ENCODE peak calls at places on chromosome 5, in six cellular contexts. One of them, this sample, is unnamed.

GRCh38 chr5:119275873-119276214 is 80.0 kb upstream of the TNFAIP8 start:
- DNase-seq in HFF-Myc: no peak
- DNase-seq in Calu3: no peak
- DNase-seq in spleen: no peak
- DNase-seq in uterus: no peak
- DNase-seq in GM10248: peak; percentile 38
- DNase-seq in this sample: no peak

GRCh38 chr5:149959406-149960236 is 937 bp upstream of the SLC26A2 start:
- DNase-seq in uterus: no peak
- DNase-seq in Calu3: peak; percentile 52
- DNase-seq in HFF-Myc: peak; percentile 35
- DNase-seq in GM10248: peak; percentile 67
- DNase-seq in spleen: no peak
- DNase-seq in this sample: peak; percentile 68

GRCh38 chr5:135606431-135606830 is 27.6 kb upstream of the CXCL14 start:
- DNase-seq in spleen: no peak
- DNase-seq in Calu3: no peak
- DNase-seq in GM10248: no peak
- DNase-seq in uterus: no peak
- DNase-seq in HFF-Myc: no peak
- DNase-seq in this sample: no peak

GRCh38 chr5:73531356-73531755 is 33.1 kb downstream of the BTF3 start:
- DNase-seq in Calu3: no peak
- DNase-seq in spleen: no peak
- DNase-seq in HFF-Myc: no peak
- DNase-seq in GM10248: no peak
- DNase-seq in uterus: no peak
- DNase-seq in this sample: no peak

GRCh38 chr5:113378960-113379541 is 55.7 kb downstream of the TSSK1B start:
- DNase-seq in Calu3: peak; percentile 69
- DNase-seq in uterus: peak; percentile 35
- DNase-seq in GM10248: peak; percentile 60
- DNase-seq in spleen: no peak
- DNase-seq in HFF-Myc: peak; percentile 21
- DNase-seq in this sample: peak; percentile 63

GRCh38 chr5:54229041-54229780 is 81.2 kb downstream of the ARL15 start:
- DNase-seq in spleen: peak; percentile 89
- DNase-seq in GM10248: peak; percentile 51
- DNase-seq in Calu3: peak; percentile 77
- DNase-seq in HFF-Myc: no peak
- DNase-seq in uterus: peak; percentile 74
- DNase-seq in this sample: peak; percentile 39

GRCh38 chr5:19235101-19235584 is 752.9 kb downstream of the CDH18 start:
- DNase-seq in Calu3: no peak
- DNase-seq in uterus: no peak
- DNase-seq in spleen: no peak
- DNase-seq in HFF-Myc: no peak
- DNase-seq in GM10248: no peak
- DNase-seq in this sample: no peak

GRCh38 chr5:18236386-18236785 is 602.1 kb downstream of the TAF11L14 start:
- DNase-seq in uterus: no peak
- DNase-seq in GM10248: no peak
- DNase-seq in spleen: no peak
- DNase-seq in Calu3: no peak
- DNase-seq in HFF-Myc: no peak
- DNase-seq in this sample: no peak

GRCh38 chr5:149599375-149599774 is 18.1 kb downstream of the ARHGEF37 start:
- DNase-seq in spleen: no peak
- DNase-seq in HFF-Myc: no peak
- DNase-seq in Calu3: no peak
- DNase-seq in uterus: no peak
- DNase-seq in GM10248: no peak
- DNase-seq in this sample: no peak

GRCh38 chr5:179195561-179196419 is 135.6 kb downstream of the ZNF354C start:
- DNase-seq in HFF-Myc: no peak
- DNase-seq in uterus: no peak
- DNase-seq in spleen: peak; percentile 73
- DNase-seq in Calu3: no peak
- DNase-seq in GM10248: no peak
- DNase-seq in this sample: no peak

GRCh38 chr5:79436224-79436623 is 77.7 kb downstream of the HOMER1 start:
- DNase-seq in GM10248: no peak
- DNase-seq in uterus: no peak
- DNase-seq in spleen: no peak
- DNase-seq in HFF-Myc: peak; percentile 14
- DNase-seq in Calu3: no peak
- DNase-seq in this sample: no peak

GRCh38 chr5:68041293-68041692 is 174.3 kb upstream of the PIK3R1 start:
- DNase-seq in spleen: peak; percentile 83
- DNase-seq in uterus: no peak
- DNase-seq in Calu3: no peak
- DNase-seq in HFF-Myc: no peak
- DNase-seq in GM10248: peak; percentile 45
- DNase-seq in this sample: no peak

GRCh38 chr5:177479774-177480173 is 6.3 kb upstream of the DBN1 start:
- DNase-seq in Calu3: no peak
- DNase-seq in spleen: no peak
- DNase-seq in HFF-Myc: no peak
- DNase-seq in GM10248: no peak
- DNase-seq in uterus: peak; percentile 60
- DNase-seq in this sample: no peak

GRCh38 chr5:38528162-38528703 is 28.2 kb downstream of the LIFR start:
- DNase-seq in HFF-Myc: no peak
- DNase-seq in uterus: no peak
- DNase-seq in spleen: no peak
- DNase-seq in GM10248: no peak
- DNase-seq in Calu3: no peak
- DNase-seq in this sample: no peak

GRCh38 chr5:177428574-177429217 is 2.2 kb downstream of the GRK6 start:
- DNase-seq in HFF-Myc: no peak
- DNase-seq in Calu3: no peak
- DNase-seq in GM10248: no peak
- DNase-seq in uterus: no peak
- DNase-seq in spleen: peak; percentile 82
- DNase-seq in this sample: no peak

GRCh38 chr5:148393390-148393741 is 9.6 kb downstream of the FBXO38 start:
- DNase-seq in Calu3: no peak
- DNase-seq in HFF-Myc: no peak
- DNase-seq in spleen: no peak
- DNase-seq in GM10248: no peak
- DNase-seq in uterus: no peak
- DNase-seq in this sample: no peak

GRCh38 chr5:88141695-88141979 is 127.0 kb downstream of the TMEM161B start:
- DNase-seq in HFF-Myc: no peak
- DNase-seq in spleen: no peak
- DNase-seq in GM10248: no peak
- DNase-seq in Calu3: no peak
- DNase-seq in uterus: no peak
- DNase-seq in this sample: no peak
- TF ChIP-seq CTCF in HFF-Myc: no peak
- TF ChIP-seq CTCF in spleen: no peak
- TF ChIP-seq CTCF in GM10248: no peak
- TF ChIP-seq CTCF in Calu3: no peak
- TF ChIP-seq CTCF in uterus: no peak
- TF ChIP-seq CTCF in this sample: no peak

DNA sequence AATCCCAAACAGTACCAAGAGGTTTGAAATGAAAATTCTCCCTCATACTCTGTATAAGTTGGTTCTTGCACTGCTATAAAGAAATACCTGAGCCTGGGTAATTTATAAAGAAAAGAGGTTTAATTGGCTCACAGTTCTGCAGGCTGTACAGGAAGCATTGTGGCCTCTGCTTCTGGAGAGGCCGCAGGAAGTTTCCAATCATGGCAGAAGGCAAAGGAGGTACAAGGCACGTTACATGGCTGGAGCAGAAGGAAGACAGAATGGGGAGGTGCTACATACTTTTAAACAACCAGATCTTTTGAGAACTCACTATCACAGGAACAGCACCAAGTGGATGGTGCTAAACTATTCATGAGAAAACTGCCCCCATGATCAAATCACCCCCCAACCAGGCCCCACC is 25.6 kb upstream of the ERBIN start:
- DNase-seq in spleen: no peak
- DNase-seq in GM10248: no peak
- DNase-seq in Calu3: no peak
- DNase-seq in HFF-Myc: no peak
- DNase-seq in uterus: no peak
- DNase-seq in this sample: no peak
- TF ChIP-seq CTCF in spleen: no peak
- TF ChIP-seq CTCF in GM10248: no peak
- TF ChIP-seq CTCF in Calu3: no peak
- TF ChIP-seq CTCF in HFF-Myc: no peak
- TF ChIP-seq CTCF in uterus: no peak
- TF ChIP-seq CTCF in this sample: no peak

DNA sequence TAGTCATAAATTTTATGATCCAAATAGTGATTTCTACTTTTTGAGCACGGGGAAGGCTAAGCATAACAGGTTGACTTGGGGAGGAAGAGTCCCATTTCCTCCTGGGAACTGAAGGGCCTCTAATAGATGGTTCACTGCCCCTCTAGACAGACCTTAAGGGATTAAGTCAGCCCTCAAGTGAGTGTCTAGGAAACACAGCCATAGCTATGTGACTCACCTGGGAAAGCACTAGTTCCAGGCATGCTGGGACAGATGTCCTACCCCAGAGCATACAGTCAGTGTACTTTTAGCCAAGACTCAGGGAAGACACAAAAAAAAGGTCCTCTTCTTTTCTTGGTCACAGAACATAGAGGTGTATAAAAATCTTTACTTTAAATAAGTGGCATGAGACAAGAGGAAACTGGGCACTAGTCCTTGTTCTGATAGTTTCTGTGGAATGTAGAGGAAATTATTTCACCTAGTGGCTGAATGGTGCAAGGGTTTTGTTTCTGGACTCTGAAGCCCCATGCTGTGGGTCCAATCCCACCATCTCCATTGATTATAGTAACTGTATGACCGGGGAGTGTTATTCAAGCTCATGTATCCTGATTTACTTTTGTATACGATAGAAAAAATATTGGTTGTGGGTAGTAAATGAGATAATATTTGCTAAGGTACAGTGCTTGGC is 86.0 kb downstream of the NREP start:
- DNase-seq in uterus: no peak
- DNase-seq in Calu3: no peak
- DNase-seq in HFF-Myc: no peak
- DNase-seq in spleen: no peak
- DNase-seq in GM10248: no peak
- DNase-seq in this sample: no peak
- TF ChIP-seq CTCF in uterus: no peak
- TF ChIP-seq CTCF in Calu3: no peak
- TF ChIP-seq CTCF in HFF-Myc: peak; percentile 21
- TF ChIP-seq CTCF in spleen: no peak
- TF ChIP-seq CTCF in GM10248: no peak
- TF ChIP-seq CTCF in this sample: no peak

GRCh38 chr5:125049721-125050357 is 303.4 kb upstream of the ZNF608 start:
- DNase-seq in GM10248: no peak
- DNase-seq in Calu3: no peak
- DNase-seq in HFF-Myc: no peak
- DNase-seq in uterus: peak; percentile 51
- DNase-seq in spleen: no peak
- DNase-seq in this sample: no peak
- TF ChIP-seq CTCF in GM10248: no peak
- TF ChIP-seq CTCF in Calu3: no peak
- TF ChIP-seq CTCF in HFF-Myc: no peak
- TF ChIP-seq CTCF in uterus: no peak
- TF ChIP-seq CTCF in spleen: no peak
- TF ChIP-seq CTCF in this sample: no peak

GRCh38 chr5:94893404-94894145 is 275.1 kb downstream of the SLF1 start:
- DNase-seq in uterus: no peak
- DNase-seq in spleen: no peak
- DNase-seq in GM10248: no peak
- DNase-seq in HFF-Myc: no peak
- DNase-seq in Calu3: no peak
- DNase-seq in this sample: no peak
- TF ChIP-seq CTCF in uterus: no peak
- TF ChIP-seq CTCF in spleen: no peak
- TF ChIP-seq CTCF in GM10248: peak; percentile 17
- TF ChIP-seq CTCF in HFF-Myc: peak; percentile 5
- TF ChIP-seq CTCF in Calu3: no peak
- TF ChIP-seq CTCF in this sample: peak; percentile 41

GRCh38 chr5:173304591-173304988 is 23.6 kb downstream of the STC2 start:
- DNase-seq in spleen: no peak
- DNase-seq in GM10248: no peak
- DNase-seq in HFF-Myc: no peak
- DNase-seq in uterus: no peak
- DNase-seq in Calu3: no peak
- DNase-seq in this sample: no peak

GRCh38 chr5:173303878-173304590 is 24.2 kb downstream of the STC2 start:
- DNase-seq in HFF-Myc: no peak
- DNase-seq in spleen: no peak
- DNase-seq in Calu3: peak; percentile 55
- DNase-seq in uterus: no peak
- DNase-seq in GM10248: no peak
- DNase-seq in this sample: no peak

GRCh38 chr5:173300389-173301047 is 27.7 kb downstream of the STC2 start:
- DNase-seq in HFF-Myc: no peak
- DNase-seq in Calu3: no peak
- DNase-seq in spleen: no peak
- DNase-seq in uterus: no peak
- DNase-seq in GM10248: no peak
- DNase-seq in this sample: no peak

GRCh38 chr5:173301695-173302545 is 26.3 kb downstream of the STC2 start:
- DNase-seq in Calu3: no peak
- DNase-seq in spleen: no peak
- DNase-seq in uterus: no peak
- DNase-seq in HFF-Myc: no peak
- DNase-seq in GM10248: no peak
- DNase-seq in this sample: no peak

DNA sequence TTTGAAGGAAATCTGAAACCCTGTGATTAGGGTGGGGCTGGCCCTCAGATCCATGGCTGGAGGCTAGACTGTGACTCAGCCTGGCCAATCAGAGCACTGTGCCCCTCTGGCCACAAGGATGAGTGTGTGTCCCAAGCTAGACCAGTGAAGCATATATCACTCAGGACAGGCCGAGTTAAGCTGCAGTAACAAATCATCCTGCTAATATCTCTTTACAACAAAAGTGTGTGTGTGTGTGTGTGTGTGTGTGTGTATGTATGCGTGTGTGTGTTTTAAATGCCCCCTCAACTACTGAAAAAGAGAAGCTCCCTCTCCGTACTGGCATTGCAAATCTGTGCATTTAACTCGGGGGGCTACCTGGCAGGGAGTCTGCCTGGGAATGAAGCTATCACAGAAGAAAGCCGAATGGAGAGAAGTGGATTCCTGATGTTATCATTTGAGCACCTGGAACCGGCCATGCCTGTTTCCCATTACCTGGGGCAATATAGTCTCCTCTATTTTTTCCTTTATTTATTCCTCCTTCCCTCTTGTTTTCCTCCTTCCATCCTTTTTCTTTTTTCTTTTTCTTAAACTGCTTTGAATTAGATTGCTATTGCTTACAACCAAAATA is 25.6 kb downstream of the STC2 start:
- DNase-seq in HFF-Myc: peak; percentile 76
- DNase-seq in spleen: no peak
- DNase-seq in uterus: no peak
- DNase-seq in Calu3: peak; percentile 71
- DNase-seq in GM10248: no peak
- DNase-seq in this sample: no peak
- TF ChIP-seq CTCF in HFF-Myc: no peak
- TF ChIP-seq CTCF in spleen: no peak
- TF ChIP-seq CTCF in uterus: no peak
- TF ChIP-seq CTCF in Calu3: no peak
- TF ChIP-seq CTCF in GM10248: no peak
- TF ChIP-seq CTCF in this sample: no peak